ENCODE peak calls at places on chromosomes 6 and 20, in ten cellular contexts. R is T-helper 22 cell; U is amygdala; A is mesothelial cell of epicardium; Z is nephron progenitor cell; H is stimulated activated CD4-positive, alpha-beta T cell treated with anti-CD3 and anti-CD28 coated beads, Interleukin-2, amount 100 ng/mL, for 48 hours; J is LoVo; P is AML-193; D is C1 segment of cervical spinal cord; K is NCI-H1105. C is an unnamed sample.

GRCh38 chr6:32947552-32948465 is 5.1 kb downstream of the HLA-DMA start:
- DNase-seq in R (no peak), K (no peak), H (no peak), D (no peak), U (no peak), A (no peak), Z (peak), P (no peak), J (peak), C (no peak)

GRCh38 chr6:159981591-159982245 is 12.8 kb downstream of the IGF2R start:
- DNase-seq in Z (no peak), R (peak), P (peak), K (no peak), U (no peak), D (no peak), J (no peak), A (no peak), H (no peak), C (no peak)

GRCh38 chr6:21003780-21004541 is 469.7 kb downstream of the CDKAL1 start:
- DNase-seq in R (no peak), H (no peak), P (no peak), J (no peak), K (peak), A (no peak), Z (no peak), D (no peak), U (no peak), C (no peak)

GRCh38 chr20:58229198-58229802 is 847 bp upstream of the ANKRD60 start:
- DNase-seq in R (no peak), Z (no peak), H (no peak), D (no peak), K (peak), P (no peak), J (no peak), U (no peak), A (no peak), C (no peak)

GRCh38 chr6:2158596-2159271 is 86.7 kb downstream of the GMDS start:
- DNase-seq in J (peak), Z (peak), A (no peak), K (no peak), U (no peak), D (no peak), R (no peak), P (no peak), H (no peak), C (no peak)

GRCh38 chr20:14406495-14406894 is 69.1 kb upstream of the FLRT3 start:
- DNase-seq in Z (no peak), U (no peak), R (no peak), A (no peak), P (no peak), K (no peak), D (no peak), J (peak), H (no peak), C (no peak)

GRCh38 chr6:82022614-82023102 is 224.9 kb downstream of the IBTK start:
- DNase-seq in D (no peak), A (no peak), R (no peak), H (no peak), J (peak), U (no peak), P (no peak), K (no peak), Z (no peak), C (no peak)

GRCh38 chr6:7723041-7723447 is 2.9 kb upstream of the BMP6 start:
- DNase-seq in J (peak), D (no peak), Z (peak), A (peak), U (peak), H (peak), K (peak), R (no peak), P (peak), C (peak)

GRCh38 chr20:49185071-49185757 is 2.9 kb downstream of the STAU1 start:
- DNase-seq in H (no peak), R (no peak), Z (no peak), A (no peak), U (no peak), D (no peak), J (no peak), P (no peak), K (no peak), C (no peak)

GRCh38 chr6:54244430-54244829 is 63.8 kb upstream of the TINAG start:
- DNase-seq in R (no peak), K (peak), H (no peak), A (no peak), J (peak), D (no peak), P (peak), U (no peak), Z (no peak), C (no peak)

GRCh38 chr6:166782541-166782940 is 155.5 kb upstream of the RPS6KA2 start:
- DNase-seq in P (no peak), D (no peak), A (peak), H (no peak), J (no peak), K (no peak), Z (no peak), U (no peak), R (no peak), C (no peak)

GRCh38 chr20:56151834-56152233 is 96.7 kb upstream of the MC3R start:
- DNase-seq in P (no peak), K (no peak), J (no peak), Z (no peak), D (no peak), U (no peak), H (no peak), R (no peak), A (no peak), C (no peak)